ENCODE peak calls at places on chromosomes 16 and 17, in ten cellular contexts. Z is GM12878; I is right atrium auricular region; T is AG04450; F is IMR-90; X is kidney epithelial cell; J is CD8-positive, alpha-beta T cell; W is A549; U is body of pancreas; V is pancreas. S is an unnamed sample.

GRCh38 chr16:15689290-15689689 is 39.2 kb downstream of the NDE1 start:
- DNase-seq in Z (no peak), I (no peak), T (no peak), F (peak), X (no peak), J (no peak), W (no peak), U (no peak), V (no peak), S (no peak)

GRCh38 chr16:12850186-12850585 is 46.5 kb upstream of the CPPED1 start:
- DNase-seq in Z (no peak), I (no peak), T (no peak), F (no peak), X (no peak), J (no peak), W (no peak), U (no peak), V (no peak), S (no peak)

GRCh38 chr17:51371732-51372151 is 111.4 kb downstream of the UTP18 start:
- DNase-seq in Z (peak), I (no peak), T (no peak), F (peak), X (no peak), J (no peak), W (peak), U (peak), V (peak), S (no peak)

GRCh38 chr17:46173153-46173552 is 20.1 kb downstream of the KANSL1 start:
- DNase-seq in Z (no peak), I (no peak), T (no peak), F (no peak), X (no peak), J (no peak), W (no peak), U (no peak), V (no peak), S (no peak)

GRCh38 chr16:1964046-1964505 is 550 bp downstream of the RPS2 start:
- DNase-seq in Z (no peak), I (no peak), T (no peak), F (no peak), X (no peak), J (no peak), W (no peak), U (peak), V (no peak), S (no peak)

GRCh38 chr16:3578121-3578520 is 918 bp upstream of the NLRC3 start:
- DNase-seq in Z (peak), I (no peak), T (no peak), F (no peak), X (no peak), J (peak), W (no peak), U (no peak), V (no peak), S (no peak)

GRCh38 chr16:29710227-29711219 is 31.5 kb downstream of the QPRT start:
- DNase-seq in Z (no peak), I (no peak), T (peak), F (peak), X (peak), J (peak), W (peak), U (peak), V (peak), S (no peak)

GRCh38 chr17:50211249-50212120 is 10.1 kb upstream of the COL1A1 start:
- DNase-seq in Z (no peak), I (peak), T (no peak), F (no peak), X (no peak), J (no peak), W (no peak), U (no peak), V (no peak), S (no peak)

GRCh38 chr16:4176794-4177438 is 60.7 kb upstream of the ADCY9 start:
- DNase-seq in Z (peak), I (no peak), T (no peak), F (peak), X (peak), J (no peak), W (peak), U (no peak), V (no peak), S (no peak)

GRCh38 chr17:33732116-33732515 is 439.0 kb upstream of the ASIC2 start:
- DNase-seq in Z (no peak), I (no peak), T (no peak), F (peak), X (no peak), J (no peak), W (peak), U (no peak), V (no peak), S (no peak)

GRCh38 chr16:62638964-62639861 is 603.0 kb upstream of the CDH8 start:
- DNase-seq in Z (peak), I (no peak), T (no peak), F (no peak), X (no peak), J (no peak), W (no peak), U (no peak), V (no peak), S (no peak)

GRCh38 chr17:6894206-6894528 is 62.6 kb upstream of the TEKT1 start:
- DNase-seq in Z (no peak), I (no peak), T (no peak), F (no peak), X (no peak), J (no peak), W (no peak), U (no peak), V (no peak), S (no peak)

GRCh38 chr17:7220593-7221280 is 999 bp downstream of the ACADVL start:
- DNase-seq in Z (no peak), I (no peak), T (no peak), F (peak), X (no peak), J (peak), W (peak), U (peak), V (peak), S (peak)

GRCh38 chr17:633133-633532 is 81.5 kb downstream of the VPS53 start:
- DNase-seq in Z (no peak), I (no peak), T (no peak), F (no peak), X (no peak), J (no peak), W (no peak), U (no peak), V (no peak), S (no peak)

GRCh38 chr17:50201226-50201854 is at the start of gene COL1A1:
- DNase-seq in Z (no peak), I (peak), T (no peak), F (peak), X (no peak), J (no peak), W (no peak), U (peak), V (peak), S (peak)

GRCh38 chr17:3043737-3044365 is 19.6 kb downstream of the OR1D5 start:
- DNase-seq in Z (no peak), I (no peak), T (no peak), F (no peak), X (no peak), J (no peak), W (no peak), U (no peak), V (no peak), S (no peak)

GRCh38 chr16:529012-529575 is 1.6 kb downstream of the CAPN15 start:
- DNase-seq in Z (no peak), I (no peak), T (no peak), F (no peak), X (no peak), J (peak), W (no peak), U (peak), V (peak), S (no peak)

GRCh38 chr16:81376880-81377279 is 62.1 kb downstream of the GAN start:
- DNase-seq in Z (no peak), I (no peak), T (no peak), F (no peak), X (peak), J (no peak), W (no peak), U (no peak), V (no peak), S (no peak)

GRCh38 chr16:1958715-1959268 is 546 bp upstream of the NDUFB10 start:
- DNase-seq in Z (no peak), I (no peak), T (no peak), F (no peak), X (no peak), J (no peak), W (no peak), U (no peak), V (peak), S (no peak)

GRCh38 chr17:2171725-2172446 is 117.0 kb downstream of the HIC1 start:
- DNase-seq in Z (no peak), I (no peak), T (peak), F (peak), X (no peak), J (no peak), W (no peak), U (peak), V (peak), S (peak)

GRCh38 chr16:4797805-4798252 is 2.7 kb downstream of the SMIM22 start:
- DNase-seq in Z (no peak), I (no peak), T (no peak), F (no peak), X (no peak), J (no peak), W (no peak), U (no peak), V (no peak), S (no peak)

GRCh38 chr16:65510850-65511249 is 389.0 kb upstream of the CDH11 start:
- DNase-seq in Z (no peak), I (no peak), T (no peak), F (peak), X (no peak), J (no peak), W (no peak), U (no peak), V (no peak), S (no peak)

GRCh38 chr17:3771140-3771539 is 29.8 kb downstream of the ITGAE start:
- DNase-seq in Z (no peak), I (no peak), T (no peak), F (no peak), X (no peak), J (peak), W (no peak), U (no peak), V (no peak), S (no peak)

GRCh38 chr16:10245002-10245401 is 62.8 kb upstream of the GRIN2A start:
- DNase-seq in Z (no peak), I (no peak), T (no peak), F (no peak), X (no peak), J (no peak), W (no peak), U (no peak), V (no peak), S (no peak)

GRCh38 chr16:83675136-83675535 is 132.6 kb upstream of the HSBP1 start:
- DNase-seq in Z (no peak), I (no peak), T (no peak), F (peak), X (no peak), J (no peak), W (no peak), U (no peak), V (no peak), S (no peak)

GRCh38 chr16:630815-631405 is at the start of gene WFIKKN1:
- DNase-seq in Z (no peak), I (no peak), T (no peak), F (no peak), X (no peak), J (no peak), W (no peak), U (peak), V (peak), S (peak)

GRCh38 chr17:21377821-21378396 is 1.8 kb downstream of the KCNJ12 start:
- DNase-seq in Z (no peak), I (no peak), T (no peak), F (no peak), X (no peak), J (no peak), W (no peak), U (no peak), V (no peak), S (no peak)

GRCh38 chr16:57606147-57606846 is 22.1 kb upstream of the ADGRG1 start:
- DNase-seq in Z (no peak), I (no peak), T (no peak), F (no peak), X (no peak), J (peak), W (no peak), U (no peak), V (no peak), S (no peak)
- H3K4me3 ChIP-seq in Z (no peak), I (no peak), T (no peak), F (no peak), X (no peak), J (no peak), W (no peak), U (no peak), V (no peak), S (no peak)

GRCh38 chr17:38329284-38329683 is 14.5 kb downstream of the GPR179 start:
- DNase-seq in Z (no peak), I (no peak), T (no peak), F (no peak), X (no peak), J (no peak), W (no peak), U (no peak), V (no peak), S (no peak)
- TF ChIP-seq CTCF in Z (no peak), I (no peak), T (no peak), F (no peak), X (no peak), J (no peak), W (no peak), U (no peak), V (no peak), S (no peak)

DNA sequence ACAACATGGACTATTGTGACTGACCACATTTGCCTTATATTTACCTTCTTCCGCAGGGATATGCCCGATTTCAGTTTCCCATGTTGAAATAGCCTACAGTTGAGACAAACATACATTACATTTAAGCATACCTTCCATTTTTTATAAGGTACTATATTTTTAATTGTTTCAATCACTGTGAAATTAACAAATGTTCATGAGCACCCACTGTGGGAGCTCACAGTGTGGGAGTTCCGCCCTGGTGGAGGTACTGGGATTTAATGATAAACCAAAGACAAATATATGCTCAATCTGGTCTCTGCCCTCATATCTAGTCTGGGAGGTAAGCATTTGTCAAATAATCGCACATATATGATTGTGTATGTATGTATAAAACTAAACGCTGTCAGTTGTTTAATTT is 15.8 kb upstream of the TOX3 start:
- DNase-seq in Z (no peak), I (no peak), T (no peak), F (no peak), X (no peak), J (no peak), W (no peak), U (no peak), V (no peak), S (no peak)
- H3K4me3 ChIP-seq in Z (no peak), I (no peak), T (no peak), F (no peak), X (no peak), J (no peak), W (no peak), U (no peak), V (no peak), S (no peak)

DNA sequence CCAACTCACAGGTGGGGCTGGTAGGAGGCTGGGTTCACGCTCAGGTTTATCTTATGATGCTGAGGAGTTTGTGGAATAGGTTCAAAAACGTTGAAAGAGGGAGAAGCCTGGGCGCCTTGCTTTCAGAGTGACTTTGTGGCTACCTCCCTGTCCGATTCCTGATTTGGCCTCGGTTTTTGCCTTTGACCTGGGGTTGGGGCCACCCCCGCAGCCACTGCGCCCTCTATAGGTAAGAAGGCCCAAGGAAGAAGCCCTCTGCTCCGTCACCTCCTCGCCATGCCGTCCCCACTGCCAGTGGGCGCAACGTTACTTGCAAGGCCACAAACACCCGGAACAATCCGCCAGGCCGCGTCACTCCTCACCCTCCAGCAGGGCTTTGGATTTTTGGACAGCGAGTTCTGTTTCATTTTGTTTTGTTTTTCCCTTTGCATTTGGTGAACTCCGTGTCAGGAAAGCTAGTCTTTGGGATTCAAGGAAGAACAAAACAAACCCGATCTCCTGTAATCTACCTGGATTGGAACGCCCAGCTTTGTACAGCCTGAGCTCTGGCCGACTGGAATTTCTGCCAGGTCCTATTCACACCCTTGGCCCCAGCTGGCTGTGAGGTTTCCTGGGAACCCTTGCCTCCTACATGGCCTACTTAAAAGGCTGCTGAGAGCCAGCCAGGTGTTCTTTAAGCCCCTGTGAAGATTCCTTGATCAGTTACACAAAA is 60.7 kb downstream of the TBC1D16 start:
- DNase-seq in Z (no peak), I (no peak), T (no peak), F (no peak), X (no peak), J (no peak), W (no peak), U (peak), V (peak), S (no peak)
- TF ChIP-seq CTCF in Z (peak), I (no peak), T (no peak), F (no peak), X (peak), J (no peak), W (peak), U (peak), V (no peak), S (no peak)

DNA sequence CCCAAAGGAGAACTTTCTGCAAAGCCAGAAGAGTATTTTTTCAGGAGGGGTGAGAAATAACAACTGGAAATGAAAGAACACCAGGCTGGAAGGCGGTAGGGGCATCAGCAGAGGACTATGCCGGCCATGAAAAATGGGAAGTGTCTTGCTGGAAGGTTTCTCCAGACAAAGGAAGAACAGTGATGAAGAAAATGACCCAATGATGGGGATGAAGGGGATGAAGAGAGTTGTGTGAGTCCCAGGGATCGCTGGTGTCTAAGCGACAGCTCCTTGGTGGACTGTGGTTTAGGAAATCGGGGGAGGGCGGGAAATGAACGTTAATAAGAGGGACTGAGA is 623 bp downstream of the TTLL6 start:
- DNase-seq in Z (no peak), I (no peak), T (no peak), F (no peak), X (no peak), J (no peak), W (no peak), U (no peak), V (no peak), S (no peak)
- H3K4me3 ChIP-seq in Z (peak), I (peak), T (no peak), F (no peak), X (peak), J (peak), W (peak), U (no peak), V (no peak), S (no peak)

DNA sequence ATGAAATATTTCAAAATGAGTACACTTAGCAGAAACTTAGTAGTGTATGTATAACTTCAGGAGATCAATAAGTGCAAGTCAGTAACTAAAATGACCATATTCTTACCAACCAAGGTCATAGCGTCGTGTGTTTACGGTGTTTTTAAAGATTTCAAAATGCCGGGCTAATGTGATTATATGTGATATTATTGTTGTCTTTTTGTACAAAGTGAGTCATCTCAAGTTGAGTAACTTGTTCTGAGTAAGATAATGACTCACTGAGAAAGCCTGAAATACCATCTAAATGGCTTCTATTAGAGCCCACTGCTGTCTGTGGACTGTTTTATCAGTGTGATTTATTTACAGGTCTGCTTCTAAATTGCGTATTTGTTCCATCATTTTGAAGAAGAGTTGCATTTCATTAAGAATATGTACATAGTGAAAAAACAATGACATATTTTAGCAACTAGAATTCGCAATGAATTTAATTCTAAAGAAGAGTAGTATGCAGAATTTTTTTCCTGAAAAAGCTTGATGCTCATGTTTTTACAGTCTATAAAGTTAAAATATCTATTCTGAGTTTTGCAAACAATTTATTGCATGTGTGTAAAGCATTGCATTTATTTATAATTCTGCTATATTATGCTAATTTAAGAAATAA is 12.7 kb downstream of the KRT12 start:
- DNase-seq in Z (no peak), I (no peak), T (peak), F (peak), X (peak), J (no peak), W (peak), U (no peak), V (no peak), S (no peak)
- TF ChIP-seq CTCF in Z (no peak), I (no peak), T (no peak), F (no peak), X (no peak), J (no peak), W (no peak), U (no peak), V (no peak), S (no peak)

GRCh38 chr17:78251773-78252103 is 20.3 kb downstream of the TMEM235 start:
- DNase-seq in Z (no peak), I (no peak), T (no peak), F (no peak), X (no peak), J (no peak), W (no peak), U (no peak), V (no peak), S (no peak)
- H3K4me3 ChIP-seq in Z (no peak), I (no peak), T (no peak), F (no peak), X (no peak), J (peak), W (no peak), U (no peak), V (no peak), S (no peak)

DNA sequence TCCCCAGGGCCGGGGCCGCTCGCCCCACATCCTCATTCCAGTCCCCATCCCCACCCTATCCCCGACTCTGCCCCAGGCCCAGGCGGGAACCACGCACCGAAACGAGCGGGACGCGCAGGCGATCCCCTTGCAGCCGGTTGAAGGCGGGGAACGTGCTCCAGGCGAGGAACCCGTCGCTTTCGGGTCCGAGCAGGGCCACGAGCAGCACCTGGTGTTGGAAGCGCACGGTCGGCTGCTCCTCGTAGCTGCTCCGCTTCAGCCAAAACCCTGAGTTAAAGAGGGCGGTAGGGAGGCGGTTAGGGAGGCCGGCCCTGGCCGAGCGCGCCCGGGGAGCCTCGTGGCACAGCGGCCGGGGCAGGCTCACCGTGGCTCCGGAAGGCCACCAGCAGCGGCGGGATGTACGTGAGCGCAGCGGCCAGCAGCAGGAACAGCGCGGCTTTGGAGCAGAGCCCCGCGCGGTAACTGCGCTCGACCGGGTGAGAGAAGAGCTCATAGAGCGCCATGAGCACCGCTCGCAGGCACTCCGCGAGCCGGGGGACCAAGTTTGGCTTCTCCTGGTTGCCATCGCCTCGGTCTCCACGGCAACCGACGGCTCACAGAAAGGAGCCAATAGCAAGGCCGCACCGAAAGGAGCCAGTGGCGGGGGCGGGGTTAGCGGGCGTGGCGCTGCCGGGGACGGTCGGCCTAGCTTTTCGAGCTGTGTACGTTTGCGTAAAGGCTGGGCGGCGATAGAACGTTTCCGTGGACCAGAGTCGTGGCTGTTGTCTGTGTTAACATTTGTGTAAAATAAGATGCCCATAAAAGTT is at the start of gene TMEM231:
- DNase-seq in Z (no peak), I (peak), T (peak), F (peak), X (peak), J (peak), W (peak), U (peak), V (peak), S (peak)
- TF ChIP-seq CTCF in Z (no peak), I (no peak), T (peak), F (no peak), X (no peak), J (no peak), W (no peak), U (no peak), V (no peak), S (no peak)

S was measured in lung.